ENCODE peak calls at places on chromosome 21, in seven cellular contexts. V, Q, J, O, N, A and R are unnamed samples.

GRCh38 chr21:45496968-45497845 is 45.0 kb downstream of the SLC19A1 start:
- DNase-seq in A (no peak), J (no peak), Q (no peak), V (no peak), N (no peak), O (no peak), R (no peak)

GRCh38 chr21:44920694-44921604 is at the start of gene ITGB2:
- DNase-seq in Q (no peak), O (no peak), J (no peak), V (no peak), A (no peak), N (no peak), R (no peak)

GRCh38 chr21:40447016-40447415 is 399.9 kb downstream of the DSCAM start:
- DNase-seq in O (no peak), N (no peak), A (no peak), Q (no peak), J (no peak), V (no peak), R (no peak)

GRCh38 chr21:34890724-34891609 is 158.1 kb downstream of the RUNX1 start:
- DNase-seq in J (peak; percentile 26), O (peak; percentile 48), A (no peak), V (no peak), Q (no peak), N (no peak), R (peak; percentile 73)

GRCh38 chr21:41466024-41466820 is 40.2 kb downstream of the MX1 start:
- DNase-seq in J (no peak), V (no peak), Q (no peak), A (no peak), N (no peak), O (no peak), R (no peak)

GRCh38 chr21:32572574-32573420 is 12.5 kb downstream of the TCP10L start:
- DNase-seq in N (no peak), A (no peak), O (no peak), J (no peak), V (peak; percentile 12), Q (no peak), R (no peak)

GRCh38 chr21:24115141-24115540 is 1492.1 kb downstream of the MRPL39 start:
- DNase-seq in O (no peak), V (no peak), Q (no peak), N (no peak), A (no peak), J (no peak), R (no peak)

GRCh38 chr21:44489962-44490361 is 34.7 kb downstream of the LRRC3 start:
- DNase-seq in O (no peak), A (no peak), N (no peak), Q (no peak), J (no peak), V (no peak), R (no peak)

GRCh38 chr21:42570841-42571387 is 57.3 kb downstream of the SLC37A1 start:
- DNase-seq in N (no peak), J (no peak), V (peak; percentile 24), O (no peak), Q (no peak), A (no peak), R (no peak)

GRCh38 chr21:36639769-36640168 is 59.1 kb upstream of the SIM2 start:
- DNase-seq in O (no peak), V (no peak), A (no peak), J (no peak), N (no peak), Q (no peak), R (no peak)

GRCh38 chr21:35503646-35504045 is 454.5 kb upstream of the RUNX1 start:
- DNase-seq in Q (no peak), A (no peak), N (peak; percentile 47), V (no peak), O (peak; percentile 6), J (no peak), R (peak; percentile 14)

GRCh38 chr21:39510240-39510639 is 58.5 kb downstream of the SH3BGR start:
- DNase-seq in O (no peak), A (no peak), V (no peak), N (no peak), Q (no peak), J (no peak), R (no peak)

GRCh38 chr21:46096997-46097825 is 701 bp upstream of the COL6A2 start:
- DNase-seq in Q (no peak), N (peak; percentile 31), J (no peak), O (no peak), V (no peak), A (no peak), R (no peak)

GRCh38 chr21:46264690-46265144 is 20.7 kb downstream of the MCM3AP start:
- DNase-seq in A (no peak), N (no peak), O (no peak), V (no peak), J (no peak), Q (no peak), R (no peak)

GRCh38 chr21:44574457-44575306 is 1.2 kb downstream of the KRTAP10-4 start:
- DNase-seq in A (no peak), N (no peak), O (no peak), V (no peak), Q (no peak), J (no peak), R (no peak)

GRCh38 chr21:44687671-44688070 is 5.7 kb upstream of the KRTAP12-1 start:
- DNase-seq in A (no peak), J (no peak), Q (no peak), O (no peak), V (no peak), N (no peak), R (no peak)

GRCh38 chr21:45383615-45384201 is 21.3 kb upstream of the COL18A1 start:
- DNase-seq in J (no peak), O (no peak), V (no peak), Q (no peak), A (no peak), N (no peak), R (no peak)